ENCODE peak calls at places on chromosome 20, in six cellular contexts. L is activated T-cell treated with anti-CD3 and anti-CD28 coated beads for 1 hour; R is activated CD4-positive, alpha-beta T cell treated with anti-CD3 and anti-CD28 coated beads, Interleukin-2, amount 10 ng/mL, durations not matched to agents 7 days and 5 days; F is adrenal gland; N is stimulated activated CD4-positive, alpha-beta T cell treated with anti-CD3 and anti-CD28 coated beads, Interleukin-1b, Interleukin-23, amount 100 ng/mL, for 48 hours; G is PC-9. Y is an unnamed sample.

GRCh38 chr20:53750827-53751393 is 157.3 kb upstream of the ZNF217 start:
- DNase-seq in N (peak), R (peak), G (no peak), L (no peak), F (no peak), Y (no peak)

GRCh38 chr20:17967595-17968365 is 814 bp downstream of the SNX5 start:
- DNase-seq in L (no peak), N (peak), G (peak), R (no peak), F (no peak), Y (peak)

GRCh38 chr20:21424846-21425245 is 27.5 kb upstream of the NKX2-4 start:
- DNase-seq in G (no peak), L (no peak), R (no peak), N (no peak), F (no peak), Y (no peak)

GRCh38 chr20:10501377-10501776 is 66.3 kb downstream of the SLX4IP start:
- DNase-seq in R (peak), G (no peak), F (no peak), N (no peak), L (no peak), Y (no peak)

GRCh38 chr20:19901226-19901625 is 115.9 kb upstream of the NAA20 start:
- DNase-seq in R (no peak), F (no peak), G (no peak), L (no peak), N (no peak), Y (no peak)

GRCh38 chr20:62236674-62236996 is 1.7 kb upstream of the OSBPL2 start:
- DNase-seq in R (no peak), N (no peak), F (no peak), L (no peak), G (no peak), Y (no peak)

GRCh38 chr20:57469418-57470211 is 55.3 kb downstream of the CTCFL start:
- DNase-seq in R (no peak), F (no peak), N (no peak), G (no peak), L (no peak), Y (peak)

GRCh38 chr20:30921286-30922071 is 336.0 kb upstream of the DEFB115 start:
- DNase-seq in R (no peak), F (no peak), G (no peak), N (no peak), L (no peak), Y (no peak)

GRCh38 chr20:15310361-15310760 is 972.9 kb upstream of the FLRT3 start:
- DNase-seq in N (no peak), G (peak), F (no peak), R (no peak), L (no peak), Y (no peak)

GRCh38 chr20:62710221-62710885 is 1.7 kb downstream of the NTSR1 start:
- DNase-seq in L (no peak), N (no peak), F (no peak), G (no peak), R (no peak), Y (peak)

GRCh38 chr20:57857118-57857517 is 147.3 kb upstream of the PMEPA1 start:
- DNase-seq in L (no peak), R (no peak), G (no peak), F (no peak), N (no peak), Y (no peak)

GRCh38 chr20:11429889-11430580 is 487.7 kb upstream of the BTBD3 start:
- DNase-seq in R (no peak), N (no peak), L (no peak), F (no peak), G (no peak), Y (no peak)

GRCh38 chr20:46800405-46800804 is 91.0 kb downstream of the SLC2A10 start:
- DNase-seq in N (no peak), R (no peak), F (no peak), G (no peak), L (no peak), Y (no peak)

GRCh38 chr20:60040471-60041162 is 82.4 kb downstream of the CDH26 start:
- DNase-seq in R (no peak), N (no peak), L (no peak), F (no peak), G (no peak), Y (no peak)

GRCh38 chr20:25453035-25453810 is 45.8 kb downstream of the GINS1 start:
- DNase-seq in L (no peak), R (no peak), F (no peak), G (no peak), N (no peak), Y (no peak)

GRCh38 chr20:41259309-41259708 is 58.2 kb downstream of the ZHX3 start:
- DNase-seq in L (no peak), G (no peak), N (no peak), R (no peak), F (no peak), Y (no peak)

GRCh38 chr20:20241966-20242365 is 125.9 kb upstream of the INSM1 start:
- DNase-seq in L (no peak), G (no peak), N (no peak), F (no peak), R (no peak), Y (no peak)

GRCh38 chr20:56631990-56632327 is 2.9 kb downstream of the TFAP2C start:
- DNase-seq in L (no peak), R (no peak), F (no peak), N (no peak), G (peak), Y (no peak)

GRCh38 chr20:63957690-63958441 is 1.6 kb upstream of the UCKL1 start:
- DNase-seq in F (no peak), N (peak), L (no peak), G (peak), R (no peak), Y (no peak)

GRCh38 chr20:49882171-49882970 is 33.0 kb downstream of the SPATA2 start:
- DNase-seq in F (no peak), R (no peak), N (no peak), G (no peak), L (no peak), Y (no peak)

GRCh38 chr20:33211817-33212424 is 5.2 kb upstream of the BPIFA3 start:
- DNase-seq in R (peak), N (peak), F (peak), L (peak), G (peak), Y (no peak)

GRCh38 chr20:52945862-52946522 is 26.2 kb upstream of the TSHZ2 start:
- DNase-seq in G (no peak), N (no peak), L (no peak), R (no peak), F (no peak), Y (no peak)

GRCh38 chr20:50415516-50416268 is 94.5 kb upstream of the PTPN1 start:
- DNase-seq in R (no peak), L (no peak), F (peak), N (no peak), G (peak), Y (peak)

GRCh38 chr20:63639093-63639860 is 12.4 kb upstream of the GMEB2 start:
- DNase-seq in F (peak), L (peak), R (peak), N (peak), G (peak), Y (peak)

GRCh38 chr20:31569163-31570020 is 35.7 kb upstream of the ID1 start:
- DNase-seq in G (peak), F (peak), L (peak), R (peak), N (peak), Y (peak)

GRCh38 chr20:32116079-32116521 is 6.6 kb downstream of the TM9SF4 start:
- DNase-seq in L (no peak), R (no peak), G (no peak), F (no peak), N (no peak), Y (no peak)

GRCh38 chr20:37345339-37346231 is at the start of gene SRC:
- DNase-seq in N (peak), F (peak), L (peak), R (peak), G (no peak), Y (peak)

GRCh38 chr20:20712004-20712473 is 405 bp downstream of the RALGAPA2 start:
- DNase-seq in G (no peak), L (peak), N (no peak), R (peak), F (peak), Y (peak)

GRCh38 chr20:15616626-15617025 is 956.6 kb downstream of the KIF16B start:
- DNase-seq in F (no peak), R (no peak), G (no peak), N (no peak), L (no peak), Y (no peak)

GRCh38 chr20:48799315-48800105 is 28.3 kb downstream of the PREX1 start:
- DNase-seq in R (no peak), N (no peak), L (no peak), G (no peak), F (no peak), Y (no peak)